ENCODE peak calls at places on chromosomes 6 and 20, in seven cellular contexts. P is RWPE1, E is Kasumi-1, Q is ascending aorta, W is germinal center, D is heart right ventricle, R is progenitor cell of endocrine pancreas. M is an unnamed sample.

GRCh38 chr6:104936766-104937535 is 20.0 kb upstream of the LIN28B start:
- DNase-seq in D (no peak), W (no peak), P (no peak), R (no peak), E (no peak), Q (no peak), M (no peak)

GRCh38 chr6:37671061-37671460 is 26.6 kb downstream of the MDGA1 start:
- DNase-seq in P (no peak), W (no peak), Q (no peak), D (no peak), E (no peak), R (no peak), M (no peak)

GRCh38 chr6:121560476-121560875 is 125.0 kb downstream of the GJA1 start:
- DNase-seq in P (no peak), W (no peak), R (no peak), Q (no peak), D (no peak), E (no peak), M (no peak)

GRCh38 chr6:52125572-52125971 is 38.2 kb upstream of the PKHD1 start:
- DNase-seq in D (no peak), P (no peak), E (no peak), W (no peak), Q (no peak), R (no peak), M (no peak)

GRCh38 chr6:53741001-53741400 is 53.8 kb upstream of the LRRC1 start:
- DNase-seq in E (no peak), W (no peak), R (no peak), P (no peak), Q (no peak), D (no peak), M (no peak)

GRCh38 chr6:105711216-105711615 is 308.3 kb upstream of the PREP start:
- DNase-seq in W (no peak), D (no peak), Q (no peak), R (no peak), E (no peak), P (no peak), M (no peak)

GRCh38 chr20:7790189-7790588 is 150.1 kb downstream of the HAO1 start:
- DNase-seq in D (no peak), E (no peak), R (no peak), Q (no peak), P (no peak), W (no peak), M (no peak)

GRCh38 chr6:36848658-36849441 is 9.6 kb upstream of the CPNE5 start:
- DNase-seq in Q (no peak), D (peak), E (peak), P (no peak), W (no peak), R (peak), M (peak)